ENCODE peak calls at places on chromosomes 13 and 19, in ten cellular contexts. C is left lung, O is RWPE1, M is neural progenitor cell, W is fibroblast of the aortic adventitia, H is heart right ventricle, E is A549, B is astrocyte, A is osteocyte, L is brain microvascular endothelial cell. Y is an unnamed sample.

GRCh38 chr19:28680091-28680490 is 532.9 kb downstream of the UQCRFS1 start:
- DNase-seq in C (no peak), O (no peak), M (no peak), W (no peak), H (no peak), E (no peak), B (no peak), A (no peak), L (no peak), Y (no peak)

GRCh38 chr13:23701646-23702045 is 131.4 kb downstream of the TNFRSF19 start:
- DNase-seq in C (peak; percentile 81), O (no peak), M (no peak), W (peak; percentile 99), H (peak; percentile 85), E (no peak), B (peak; percentile 83), A (no peak), L (peak; percentile 95), Y (no peak)

GRCh38 chr13:73059460-73060250 is 850 bp downstream of the KLF5 start:
- DNase-seq in C (peak; percentile 92), O (no peak), M (peak; percentile 87), W (no peak), H (peak; percentile 30), E (no peak), B (no peak), A (no peak), L (no peak), Y (peak; percentile 69)

GRCh38 chr13:37715606-37716015 is 117.0 kb upstream of the POSTN start:
- DNase-seq in C (no peak), O (peak; percentile 19), M (no peak), W (peak; percentile 92), H (no peak), E (no peak), B (peak; percentile 93), A (no peak), L (peak; percentile 98), Y (no peak)

GRCh38 chr13:107301724-107302374 is 733.9 kb upstream of the ARGLU1 start:
- DNase-seq in C (no peak), O (no peak), M (peak; percentile 50), W (no peak), H (no peak), E (no peak), B (no peak), A (no peak), L (no peak), Y (no peak)

GRCh38 chr13:43694265-43694664 is 92.5 kb downstream of the ENOX1 start:
- DNase-seq in C (no peak), O (no peak), M (no peak), W (no peak), H (no peak), E (no peak), B (no peak), A (no peak), L (no peak), Y (no peak)

GRCh38 chr13:71758823-71759222 is 108.2 kb downstream of the DACH1 start:
- DNase-seq in C (no peak), O (no peak), M (no peak), W (no peak), H (no peak), E (no peak), B (peak; percentile 9), A (no peak), L (no peak), Y (peak; percentile 8)

GRCh38 chr13:46032341-46032740 is 20.2 kb downstream of the ZC3H13 start:
- DNase-seq in C (no peak), O (no peak), M (no peak), W (peak; percentile 16), H (no peak), E (no peak), B (no peak), A (no peak), L (no peak), Y (no peak)

GRCh38 chr13:79995334-79995733 is 345.6 kb downstream of the SPRY2 start:
- DNase-seq in C (no peak), O (peak; percentile 41), M (no peak), W (peak; percentile 74), H (no peak), E (no peak), B (peak; percentile 93), A (no peak), L (peak; percentile 75), Y (no peak)

GRCh38 chr19:55255618-55256423 is 3.0 kb downstream of the PPP6R1 start:
- DNase-seq in C (peak; percentile 77), O (no peak), M (no peak), W (peak; percentile 5), H (no peak), E (peak; percentile 85), B (peak; percentile 26), A (no peak), L (peak; percentile 15), Y (peak; percentile 33)

GRCh38 chr13:30832845-30833332 is 73.2 kb upstream of the MEDAG start:
- DNase-seq in C (peak; percentile 82), O (peak; percentile 77), M (peak; percentile 32), W (peak; percentile 23), H (no peak), E (peak; percentile 38), B (peak; percentile 68), A (no peak), L (peak; percentile 59), Y (peak; percentile 59)

GRCh38 chr13:75319244-75319643 is 162.7 kb downstream of the TBC1D4 start:
- DNase-seq in C (no peak), O (no peak), M (no peak), W (no peak), H (no peak), E (no peak), B (peak; percentile 57), A (no peak), L (peak; percentile 31), Y (no peak)

GRCh38 chr13:78136966-78137365 is 218.3 kb upstream of the EDNRB start:
- DNase-seq in C (no peak), O (no peak), M (no peak), W (no peak), H (no peak), E (no peak), B (no peak), A (no peak), L (no peak), Y (no peak)

GRCh38 chr19:48635966-48636858 is 967 bp downstream of the DBP start:
- DNase-seq in C (no peak), O (no peak), M (peak; percentile 46), W (no peak), H (peak; percentile 69), E (no peak), B (no peak), A (no peak), L (no peak), Y (no peak)

GRCh38 chr13:94711561-94712286 is 621 bp downstream of the SOX21 start:
- DNase-seq in C (peak; percentile 81), O (peak; percentile 15), M (peak; percentile 61), W (no peak), H (no peak), E (no peak), B (peak; percentile 29), A (peak; percentile 84), L (no peak), Y (no peak)

GRCh38 chr19:38838208-38838985 is 6.8 kb upstream of the ECH1 start:
- DNase-seq in C (no peak), O (peak; percentile 88), M (no peak), W (no peak), H (no peak), E (no peak), B (no peak), A (no peak), L (no peak), Y (no peak)
- TF ChIP-seq CTCF in C (no peak), O (no peak), M (no peak), W (no peak), H (no peak), E (no peak), B (no peak), A (no peak), L (peak; percentile 9), Y (no peak)

GRCh38 chr19:52622261-52622660 is 15.9 kb downstream of the ZNF83 start:
- DNase-seq in C (no peak), O (no peak), M (peak; percentile 13), W (no peak), H (no peak), E (no peak), B (no peak), A (no peak), L (no peak), Y (no peak)
- TF ChIP-seq CTCF in C (no peak), O (no peak), M (peak; percentile 43), W (no peak), H (peak; percentile 13), E (no peak), B (no peak), A (no peak), L (no peak), Y (no peak)

DNA sequence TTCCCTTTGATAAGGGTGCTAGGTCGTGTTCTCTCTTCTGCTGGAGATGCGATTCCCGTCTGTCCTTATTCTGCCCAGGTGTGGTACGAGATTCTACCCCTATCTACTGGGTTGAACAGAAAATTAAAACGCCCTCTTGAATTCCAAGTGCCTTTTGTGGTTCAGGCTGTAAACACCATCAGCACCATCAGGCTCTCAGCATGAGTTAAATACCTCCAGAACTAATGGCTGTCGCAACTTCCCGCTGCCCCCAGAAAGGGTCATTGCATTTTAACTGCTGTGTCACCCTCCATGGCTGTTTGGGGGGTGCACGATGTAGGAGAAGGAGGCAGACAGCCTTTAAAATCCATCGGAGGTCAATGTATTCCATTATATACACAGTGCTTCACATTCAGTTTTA is 177.4 kb downstream of the OXGR1 start:
- DNase-seq in C (no peak), O (no peak), M (peak; percentile 30), W (no peak), H (no peak), E (no peak), B (no peak), A (no peak), L (no peak), Y (no peak)
- TF ChIP-seq CTCF in C (no peak), O (no peak), M (no peak), W (no peak), H (no peak), E (no peak), B (no peak), A (no peak), L (no peak), Y (no peak)

DNA sequence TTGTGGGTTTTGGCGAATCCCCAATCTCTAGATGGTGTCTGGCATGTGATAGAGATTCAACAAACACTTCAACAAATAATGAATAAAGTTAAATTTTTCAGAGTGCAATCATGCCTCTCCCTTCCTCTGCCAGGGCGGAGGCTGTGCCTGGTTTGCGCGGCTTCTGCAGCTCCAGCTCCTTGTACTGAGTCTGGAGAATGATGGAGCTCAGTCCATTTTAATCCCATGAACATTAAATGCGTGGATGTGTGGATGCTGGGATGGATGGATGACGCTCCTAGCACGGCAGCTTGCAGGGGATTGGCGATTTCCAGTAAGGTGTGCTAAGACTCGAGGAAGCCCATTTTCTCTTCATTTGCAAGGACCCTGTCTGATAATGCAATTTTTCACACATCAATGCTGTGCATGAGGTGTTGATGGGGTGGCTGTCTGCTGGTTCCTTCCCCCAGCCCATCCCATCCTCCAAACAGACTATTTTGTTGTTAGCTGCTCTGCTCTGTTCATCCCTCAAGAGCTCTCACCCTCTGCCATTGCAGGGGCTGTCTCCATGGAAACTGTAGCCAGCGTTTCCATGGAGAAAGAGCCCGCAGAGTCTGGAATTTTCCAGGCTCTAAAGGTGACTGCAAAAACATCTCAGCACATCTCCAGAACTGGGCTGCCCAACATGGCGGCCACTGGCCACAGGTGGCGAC is 92.6 kb upstream of the PEG3 start:
- DNase-seq in C (no peak), O (no peak), M (no peak), W (no peak), H (no peak), E (no peak), B (no peak), A (no peak), L (no peak), Y (no peak)
- TF ChIP-seq CTCF in C (no peak), O (no peak), M (no peak), W (no peak), H (no peak), E (no peak), B (no peak), A (no peak), L (no peak), Y (no peak)